ENCODE peak calls at places on chromosomes 6 and 20, in five cellular contexts. A is neuronal stem cell, Z is IMR-90, Q is mesenchymal stem cell, K is H1. P is an unnamed sample. For H3K9me3, the result is how much of the 10 kb centered on the place peaks cover.

GRCh38 chr6:168948990-168949531 is 304.6 kb downstream of the THBS2 start:
- DNase-seq in K (no peak), Z (no peak), Q (no peak), A (no peak), P (no peak)

GRCh38 chr20:1748777-1749176 is 91.2 kb upstream of the SIRPG start:
- DNase-seq in K (no peak), Q (no peak), Z (no peak), A (no peak), P (no peak)

GRCh38 chr6:36660771-36661471 is 17.6 kb upstream of the CDKN1A start:
- DNase-seq in A (peak), K (peak), Z (no peak), Q (no peak), P (peak)

GRCh38 chr6:28710466-28711191 is 184.9 kb downstream of the GPX5 start:
- DNase-seq in Q (peak), Z (peak), K (peak), A (no peak), P (peak)

GRCh38 chr6:150599199-150600002 is at the start of gene PLEKHG1:
- DNase-seq in A (peak), Z (no peak), Q (peak), K (peak), P (peak)

GRCh38 chr20:11979306-11980128 is 61.8 kb downstream of the BTBD3 start:
- DNase-seq in A (no peak), Z (no peak), K (no peak), Q (no peak), P (no peak)

GRCh38 chr6:2235782-2236495 is 9.5 kb downstream of the GMDS start:
- DNase-seq in A (no peak), Q (no peak), K (no peak), Z (no peak), P (no peak)

GRCh38 chr6:14601490-14601889 is 483.9 kb downstream of the CD83 start:
- DNase-seq in Q (no peak), K (peak), A (no peak), Z (no peak), P (no peak)

GRCh38 chr6:20952605-20953004 is 418.3 kb downstream of the CDKAL1 start:
- DNase-seq in Q (peak), A (no peak), Z (peak), K (no peak), P (peak)

GRCh38 chr6:10510592-10511367 is 10.4 kb upstream of the GCNT2 start:
- DNase-seq in A (peak), K (peak), Z (peak), Q (peak), P (peak)

GRCh38 chr20:57780398-57780797 is 70.6 kb upstream of the PMEPA1 start:
- DNase-seq in Z (no peak), Q (no peak), A (no peak), K (no peak), P (no peak)

GRCh38 chr20:32446301-32447100 is 88.4 kb downstream of the ASXL1 start:
- DNase-seq in K (no peak), A (no peak), Q (no peak), Z (no peak), P (no peak)

GRCh38 chr20:57724610-57725405 is 15.0 kb upstream of the PMEPA1 start:
- DNase-seq in Q (no peak), K (no peak), Z (no peak), A (no peak), P (no peak)

GRCh38 chr20:25325997-25326396 is 64.6 kb downstream of the ABHD12 start:
- DNase-seq in K (peak), Z (no peak), Q (no peak), A (no peak), P (no peak)

GRCh38 chr6:170429457-170429856 is 122.9 kb downstream of the FAM120B start:
- DNase-seq in K (no peak), Z (no peak), A (no peak), Q (peak), P (no peak)

DNA sequence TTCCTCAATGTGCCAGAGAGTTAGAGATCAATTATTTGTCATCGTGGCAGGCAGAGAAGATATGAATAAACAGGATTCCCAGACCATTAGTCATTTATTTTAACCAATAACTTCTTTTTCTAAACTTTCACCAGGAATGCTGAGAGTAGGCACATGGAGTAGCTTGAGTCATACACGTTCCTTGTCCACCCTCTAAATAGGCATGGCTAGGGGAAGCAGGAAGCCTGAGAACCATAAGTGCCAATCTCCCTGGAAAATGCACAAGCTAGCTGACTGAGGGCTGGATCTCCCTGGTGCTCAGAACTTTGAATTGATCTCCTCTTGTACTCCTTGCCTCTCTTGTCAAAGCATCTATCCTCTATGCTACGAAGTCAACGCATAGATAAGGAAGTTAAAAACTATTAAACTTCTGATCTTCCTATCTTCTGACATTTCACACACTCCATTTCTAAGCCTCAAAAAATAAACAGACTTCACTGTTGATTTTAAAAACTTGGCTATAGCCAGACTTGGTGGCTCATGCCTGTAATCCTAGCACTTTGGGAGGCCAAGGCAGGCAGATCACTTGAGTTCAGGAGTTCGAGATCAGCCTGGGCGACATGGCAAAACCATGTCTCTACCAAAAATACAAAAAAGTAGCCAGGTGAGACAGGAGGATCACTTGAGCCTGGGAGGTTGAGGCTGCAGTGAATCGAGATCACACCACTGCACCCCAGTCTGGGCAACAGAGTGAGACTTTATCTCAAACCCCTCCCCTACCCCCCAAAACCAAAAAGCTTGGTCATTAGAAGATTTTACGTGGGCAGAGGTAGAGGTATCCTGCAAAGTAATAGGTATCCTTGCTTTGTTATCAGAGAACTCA is 11.8 kb downstream of the ADTRP start:
- DNase-seq in Z (peak), A (no peak), K (no peak), Q (peak), P (no peak)
- H2BK15ac ChIP-seq in Z (peak), A (no peak), K (no peak), Q (no peak), P (no peak)

DNA sequence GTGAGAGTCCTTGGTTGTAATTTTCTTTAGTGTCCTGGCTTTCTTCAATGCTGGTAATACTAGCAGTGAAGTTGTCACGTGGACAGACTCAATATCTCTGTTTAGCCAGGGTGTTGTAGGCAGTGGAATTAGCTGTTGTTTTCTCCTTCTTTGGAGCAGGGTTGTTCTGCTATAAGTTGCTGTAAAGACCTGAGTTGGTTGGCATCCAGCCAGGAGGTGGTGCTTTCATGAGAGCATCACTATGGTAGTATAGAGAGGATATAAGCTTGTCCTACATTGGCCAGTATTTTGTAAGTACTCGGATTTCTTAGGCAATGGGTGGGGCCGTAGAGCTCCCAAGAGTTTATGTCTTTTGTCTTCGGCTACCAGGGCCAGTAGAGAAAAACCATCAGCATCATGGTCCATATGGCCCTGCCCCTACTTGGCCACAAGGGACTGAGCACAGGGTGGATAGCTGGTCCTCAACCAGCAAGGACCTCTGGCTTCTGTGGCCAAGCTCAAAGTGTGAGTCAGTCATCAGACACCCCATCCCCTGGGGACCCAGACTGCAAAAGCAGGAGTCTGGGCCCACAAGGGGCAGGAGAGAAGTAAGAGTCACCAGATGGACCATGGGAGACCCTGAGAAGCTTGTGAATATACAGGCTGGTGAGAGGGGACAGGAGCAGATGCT is 127.9 kb upstream of the NXT1 start:
- DNase-seq in K (no peak), A (no peak), Z (no peak), Q (no peak), P (no peak)
- H3K9me3 ChIP-seq in K (under half), A (under half), Z (under half), Q (half or more), P (under half)

GRCh38 chr6:118892248-118893094 is 1.5 kb upstream of the ASF1A start:
- DNase-seq in A (no peak), Z (no peak), K (no peak), Q (no peak), P (no peak)

GRCh38 chr6:118894425-118895240 is 681 bp downstream of the ASF1A start:
- DNase-seq in A (peak), K (peak), Q (peak), Z (peak), P (peak)

GRCh38 chr6:118893095-118893881 is 664 bp upstream of the ASF1A start:
- DNase-seq in Z (peak), K (no peak), A (no peak), Q (peak), P (peak)

GRCh38 chr6:118895241-118895561 is 1.2 kb downstream of the ASF1A start:
- DNase-seq in Q (no peak), K (no peak), A (no peak), Z (no peak), P (no peak)

DNA sequence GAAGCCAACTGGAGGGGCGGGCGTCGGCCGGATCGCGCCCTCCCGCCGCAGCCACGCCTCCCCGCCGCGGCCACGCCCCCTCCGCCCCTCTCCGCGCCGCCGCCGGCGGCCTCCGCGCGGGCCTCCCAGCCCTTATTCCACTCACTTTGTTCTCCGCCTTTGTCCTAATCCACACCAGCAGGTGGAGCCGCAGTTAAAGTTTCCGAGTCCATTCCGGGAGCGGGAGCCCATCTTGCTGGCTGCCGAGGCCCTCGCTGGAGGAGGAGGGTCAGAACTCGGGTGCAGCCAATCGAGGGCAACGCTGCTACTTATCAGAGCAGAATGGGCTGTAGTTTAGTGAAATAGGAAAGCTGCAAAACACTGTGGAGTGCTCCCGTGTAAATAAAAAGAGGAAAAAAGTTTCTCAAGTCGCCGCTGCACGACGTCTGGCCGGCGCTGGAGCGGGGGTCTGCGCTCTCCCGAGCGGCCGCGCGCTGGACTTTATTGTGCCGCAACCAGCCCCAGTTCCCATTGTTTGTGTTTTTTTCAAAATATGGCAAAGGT is at the start of gene ASF1A:
- DNase-seq in K (peak), A (peak), Z (peak), Q (peak), P (peak)
- H2BK15ac ChIP-seq in K (no peak), A (peak), Z (peak), Q (peak), P (no peak)

GRCh38 chr6:71556141-71556540 is 267.5 kb downstream of the OGFRL1 start:
- DNase-seq in K (no peak), Z (no peak), A (no peak), Q (no peak), P (no peak)

DNA sequence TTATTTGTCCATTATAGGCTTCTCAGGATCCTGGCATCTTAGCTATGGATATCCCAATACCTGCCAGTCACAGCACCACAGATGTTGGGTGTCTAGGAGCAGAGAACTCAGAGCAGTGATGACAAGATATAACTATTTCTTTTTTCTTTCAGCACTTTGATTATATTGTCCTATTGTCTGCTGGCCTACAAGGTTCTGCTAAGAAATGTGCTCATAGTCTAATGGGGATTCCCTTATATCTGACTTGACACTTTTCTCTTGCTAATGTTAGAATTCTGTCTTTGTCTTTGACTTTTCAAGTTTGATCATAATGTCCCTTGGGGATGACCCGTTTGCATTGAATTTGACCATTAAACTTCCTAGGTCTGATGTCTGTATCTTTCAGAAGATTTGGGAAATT is 270.4 kb downstream of the OGFRL1 start:
- DNase-seq in Z (no peak), A (no peak), K (no peak), Q (no peak), P (no peak)
- H3K9me3 ChIP-seq in Z (under half), A (under half), K (under half), Q (under half), P (under half)

DNA sequence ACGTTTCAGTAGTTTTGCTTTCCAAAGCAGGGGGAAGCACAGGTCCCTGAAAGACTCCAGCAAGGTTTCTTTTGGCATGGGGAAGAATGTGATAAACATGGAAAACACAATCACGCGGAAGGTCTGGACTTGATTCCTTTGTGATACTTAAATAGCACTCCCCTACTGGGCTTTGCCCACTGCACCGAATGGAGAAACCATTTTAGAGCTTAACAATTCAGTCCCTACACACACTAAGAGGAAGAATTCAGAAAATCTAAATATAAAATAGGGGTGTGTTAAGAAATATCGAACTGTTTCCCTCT is 71.4 kb upstream of the NHSL1 start:
- DNase-seq in A (peak), Z (peak), Q (no peak), K (no peak), P (no peak)
- H2BK15ac ChIP-seq in A (no peak), Z (peak), Q (no peak), K (no peak), P (no peak)

DNA sequence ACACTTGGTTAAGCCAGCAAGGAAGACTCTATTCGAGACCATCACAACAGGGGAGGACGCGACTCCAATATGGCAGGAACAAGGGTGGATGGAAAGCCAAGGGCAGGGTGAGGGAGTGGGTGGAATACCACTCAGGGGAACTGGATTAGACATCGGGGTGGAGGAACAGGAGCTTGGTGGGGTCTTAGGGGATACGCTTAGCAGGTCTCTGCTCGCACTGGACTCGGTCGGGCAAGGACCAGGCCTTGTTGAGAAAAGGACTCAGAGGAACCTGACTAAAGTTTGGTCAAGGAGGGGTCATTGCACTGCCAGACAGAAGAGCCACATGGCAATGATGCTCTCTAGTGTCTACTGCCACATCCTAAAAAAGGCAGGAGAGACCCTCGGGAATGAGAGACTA is 10.5 kb downstream of the DUSP22 start:
- DNase-seq in A (no peak), K (no peak), Z (no peak), Q (no peak), P (no peak)
- H3K9me3 ChIP-seq in A (under half), K (half or more), Z (under half), Q (under half), P (half or more)

GRCh38 chr6:30760537-30760936 is 16.2 kb upstream of the IER3 start:
- DNase-seq in A (no peak), Q (no peak), Z (no peak), K (no peak), P (no peak)

GRCh38 chr6:30766461-30767157 is 22.3 kb upstream of the IER3 start:
- DNase-seq in K (no peak), A (no peak), Z (no peak), Q (no peak), P (no peak)

GRCh38 chr6:30763618-30764489 is 19.5 kb upstream of the IER3 start:
- DNase-seq in Q (peak), Z (peak), K (no peak), A (no peak), P (peak)

GRCh38 chr6:30761791-30762429 is 17.6 kb upstream of the IER3 start:
- DNase-seq in K (no peak), Z (no peak), Q (no peak), A (no peak), P (no peak)

GRCh38 chr6:30763155-30763617 is 18.8 kb upstream of the IER3 start:
- DNase-seq in Z (no peak), Q (no peak), K (no peak), A (no peak), P (no peak)
- H2BK15ac ChIP-seq in Z (peak), Q (no peak), K (no peak), A (no peak), P (no peak)

GRCh38 chr6:161429921-161430490 is 156.1 kb upstream of the AGPAT4 start:
- DNase-seq in K (no peak), A (no peak), Q (no peak), Z (no peak), P (no peak)
- H3K9me3 ChIP-seq in K (under half), A (under half), Q (under half), Z (under half), P (under half)

GRCh38 chr20:51888186-51888790 is 86.0 kb upstream of the SALL4 start:
- DNase-seq in K (no peak), Q (no peak), Z (no peak), A (peak), P (no peak)
- H2BK15ac ChIP-seq in K (no peak), Q (no peak), Z (no peak), A (no peak), P (no peak)

P was measured in H9.